ENCODE peak calls at places on chromosomes 11 and 22, in four cellular contexts. U is upper lobe of left lung, Q is IMR-90, V is GM12878. H is an unnamed sample.

GRCh38 chr11:12685229-12685628 is 11.0 kb downstream of the TEAD1 start:
- ATAC-seq in U (no peak), Q (no peak), V (no peak), H (no peak)

GRCh38 chr22:25064894-25065560 is 112.5 kb downstream of the KIAA1671 start:
- ATAC-seq in U (no peak), Q (no peak), V (no peak), H (peak)

GRCh38 chr11:26665946-26666345 is 55.9 kb downstream of the SLC5A12 start:
- ATAC-seq in U (no peak), Q (no peak), V (no peak), H (no peak)

GRCh38 chr11:11567862-11568650 is 53.7 kb downstream of the GALNT18 start:
- ATAC-seq in U (no peak), Q (no peak), V (peak), H (no peak)

GRCh38 chr11:108525161-108525560 is 27.0 kb upstream of the POGLUT3 start:
- ATAC-seq in U (no peak), Q (no peak), V (no peak), H (no peak)

GRCh38 chr11:64742087-64742939 is 1.6 kb downstream of the RASGRP2 start:
- ATAC-seq in U (peak), Q (peak), V (peak), H (peak)

GRCh38 chr11:44126304-44126703 is 30.8 kb downstream of the EXT2 start:
- ATAC-seq in U (no peak), Q (no peak), V (no peak), H (no peak)

GRCh38 chr11:80103149-80103859 is 662.5 kb upstream of the TENM4 start:
- ATAC-seq in U (no peak), Q (peak), V (no peak), H (no peak)

GRCh38 chr11:12028303-12028702 is 19.9 kb upstream of the DKK3 start:
- ATAC-seq in U (no peak), Q (no peak), V (no peak), H (no peak)

GRCh38 chr22:21958360-21959273 is 6.0 kb upstream of the PPM1F start:
- ATAC-seq in U (no peak), Q (no peak), V (no peak), H (no peak)
- TF ChIP-seq POLR2A in U (no peak), Q (no peak), V (peak), H (no peak)

DNA sequence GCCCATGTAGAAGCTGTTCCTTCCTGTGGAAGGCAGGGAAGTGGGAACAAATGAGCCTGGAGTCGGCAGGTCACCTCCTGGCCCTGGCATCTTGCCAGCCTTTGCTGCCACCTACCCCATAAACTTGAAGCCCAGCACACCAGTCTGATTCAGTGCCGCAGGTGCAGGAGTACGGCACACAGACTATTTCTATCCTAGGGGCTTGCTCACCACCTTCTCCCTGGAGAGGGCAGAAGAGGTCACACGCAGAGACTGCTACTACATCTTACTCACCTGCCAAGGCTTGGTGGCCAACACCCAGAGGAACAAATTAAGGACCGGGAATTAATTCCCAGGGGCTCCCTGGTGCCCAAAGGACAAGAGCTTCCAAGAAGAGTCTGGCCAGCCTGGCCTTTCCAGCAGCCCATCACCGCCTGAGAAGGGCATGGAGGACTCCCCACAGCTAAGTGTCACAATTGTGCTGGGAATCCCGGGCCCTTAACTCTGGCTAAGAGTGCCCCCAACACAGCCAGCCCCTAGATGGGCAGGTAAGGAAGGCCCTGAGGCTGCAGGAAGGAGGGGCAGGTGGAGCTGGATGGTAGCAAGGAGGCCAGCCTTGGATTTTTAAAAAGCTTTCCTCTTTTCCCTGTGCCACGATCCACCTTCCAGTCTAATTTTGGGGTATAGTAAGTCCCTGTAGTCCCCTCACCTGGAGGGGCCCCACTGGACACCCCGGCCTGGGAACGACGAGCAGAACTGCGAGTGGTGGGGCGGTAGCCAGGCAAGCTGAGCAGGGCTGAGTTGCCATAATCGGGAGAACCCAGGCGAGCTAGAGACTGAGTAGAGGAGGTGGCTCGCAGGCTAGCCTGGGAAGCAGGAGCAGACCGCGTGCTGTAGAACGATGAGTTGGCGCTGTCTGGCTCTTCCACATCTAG is 6.9 kb downstream of the IL18BP start:
- ATAC-seq in U (no peak), Q (no peak), V (no peak), H (no peak)
- TF ChIP-seq POLR2A in U (no peak), Q (no peak), V (peak), H (no peak)

GRCh38 chr11:59141191-59141590 is 1.5 kb upstream of the FAM111A start:
- ATAC-seq in U (no peak), Q (no peak), V (no peak), H (no peak)

GRCh38 chr11:59144096-59144495 is 1.4 kb downstream of the FAM111A start:
- ATAC-seq in U (no peak), Q (no peak), V (no peak), H (no peak)

GRCh38 chr11:59144579-59145345 is 2.1 kb downstream of the FAM111A start:
- ATAC-seq in U (peak), Q (peak), V (peak), H (peak)

GRCh38 chr11:59141673-59142460 is 789 bp upstream of the FAM111A start:
- ATAC-seq in U (no peak), Q (peak), V (no peak), H (no peak)

DNA sequence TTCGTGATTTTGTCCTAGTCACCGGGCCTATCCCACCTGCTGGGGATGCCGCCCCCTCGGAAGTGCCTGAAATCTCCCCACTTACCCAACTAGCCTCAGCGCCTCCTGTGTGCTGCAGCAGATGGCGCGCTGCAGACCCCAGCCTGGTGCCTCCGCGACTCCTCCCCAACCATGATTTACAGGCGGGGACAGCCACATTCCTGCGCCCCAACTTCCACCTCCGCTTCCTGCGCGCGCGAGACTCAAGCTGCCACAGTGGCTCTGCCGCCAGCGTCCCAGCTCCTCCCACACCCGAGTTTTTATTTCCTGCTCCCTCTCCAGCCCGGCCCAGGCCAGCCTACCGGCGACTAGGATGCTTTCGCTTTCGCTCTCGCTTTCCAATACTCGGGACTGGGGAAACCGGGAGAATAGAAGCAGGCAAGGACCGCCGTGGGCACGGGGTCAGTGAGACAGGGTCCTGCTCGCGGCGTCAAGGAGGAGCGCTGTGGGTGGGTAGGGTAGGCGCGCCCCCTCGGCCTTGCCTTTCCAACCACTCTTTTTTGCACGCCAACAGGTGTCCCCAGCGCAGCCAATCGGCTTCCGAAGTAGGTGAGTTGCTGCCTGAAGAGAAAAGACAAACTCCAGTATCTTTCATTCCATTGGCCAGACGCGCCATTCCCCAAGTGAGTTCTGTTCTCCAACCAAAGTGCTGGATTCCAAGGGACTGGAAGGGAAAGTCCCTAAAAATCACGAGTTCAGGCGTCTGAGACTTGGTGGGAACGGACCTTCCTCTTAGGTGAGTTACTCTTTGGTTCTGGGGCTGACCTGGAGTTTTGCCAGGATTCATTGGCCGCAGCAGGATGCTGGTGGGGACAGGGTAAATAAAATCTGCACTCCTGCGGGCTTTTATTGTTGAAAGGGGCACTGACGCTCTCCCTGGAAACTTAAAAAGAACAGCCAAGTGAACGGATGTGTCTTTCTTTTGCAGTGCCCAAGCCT is at the start of gene FAM111A:
- ATAC-seq in U (peak), Q (peak), V (peak), H (peak)
- TF ChIP-seq POLR2A in U (peak), Q (no peak), V (peak), H (peak)

DNA sequence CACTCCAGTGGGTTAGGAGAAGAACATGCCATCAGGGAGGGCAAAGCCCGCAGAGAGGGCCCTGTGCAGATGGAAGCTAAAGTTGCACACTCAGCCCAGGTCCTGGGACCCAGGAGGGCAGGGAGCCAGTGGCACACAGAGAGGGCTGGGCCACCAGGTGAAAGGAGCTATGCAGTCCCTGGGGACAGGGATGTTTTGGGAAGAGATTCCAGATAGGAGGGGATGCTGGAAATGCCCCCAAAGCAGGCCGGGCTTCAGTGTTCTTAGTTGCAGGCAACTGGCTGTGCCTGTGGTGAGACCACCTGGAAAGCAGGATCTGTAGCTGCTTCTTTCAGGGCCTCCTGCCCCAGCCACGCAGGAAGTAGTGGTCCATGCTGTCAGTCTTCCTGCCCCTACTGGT is 19.6 kb downstream of the ANKK1 start:
- ATAC-seq in U (no peak), Q (no peak), V (no peak), H (no peak)
- TF ChIP-seq POLR2A in U (no peak), Q (no peak), V (no peak), H (no peak)

DNA sequence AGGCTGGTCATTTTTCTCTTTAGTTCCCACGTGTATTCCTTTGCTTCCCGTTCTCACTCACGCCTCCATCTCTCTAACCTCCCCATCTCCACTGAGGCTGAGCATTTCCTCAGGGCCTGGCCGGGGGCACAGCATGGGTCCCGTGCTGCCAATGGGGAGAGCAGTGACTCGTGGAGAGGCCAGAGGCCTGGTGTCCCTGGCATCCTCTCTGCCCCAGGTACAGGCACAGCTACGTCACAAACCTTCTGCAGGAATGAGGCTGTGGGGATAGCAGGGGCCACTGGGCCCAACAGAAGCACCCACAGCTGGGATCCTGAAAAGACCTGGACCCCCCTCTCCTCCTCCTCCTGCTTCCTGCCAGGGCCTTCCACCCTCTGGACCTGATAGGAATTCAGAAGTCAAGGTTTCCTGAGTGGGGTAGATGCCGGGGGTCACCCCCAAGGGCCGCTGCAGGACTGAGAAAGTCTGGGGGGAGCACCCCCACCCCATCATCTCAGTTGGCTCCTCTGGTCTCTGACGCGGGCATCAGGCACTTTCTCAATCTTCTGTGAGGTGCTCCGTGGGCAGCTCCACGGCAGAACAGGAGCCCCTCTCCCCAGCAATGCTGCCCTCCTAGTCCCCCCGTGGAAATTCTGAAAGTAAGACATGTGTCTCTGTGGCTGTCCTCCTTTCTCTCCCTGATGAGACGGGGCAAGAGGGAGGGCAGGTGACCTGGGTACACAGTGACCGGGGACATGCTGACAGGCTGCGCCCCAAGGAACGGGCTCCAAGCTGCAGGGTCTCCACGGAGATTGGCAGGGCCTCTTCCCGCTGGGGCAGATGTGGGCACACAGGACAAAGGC is 11.7 kb downstream of the PNPLA5 start:
- ATAC-seq in U (no peak), Q (no peak), V (no peak), H (no peak)
- TF ChIP-seq POLR2A in U (no peak), Q (no peak), V (no peak), H (no peak)

DNA sequence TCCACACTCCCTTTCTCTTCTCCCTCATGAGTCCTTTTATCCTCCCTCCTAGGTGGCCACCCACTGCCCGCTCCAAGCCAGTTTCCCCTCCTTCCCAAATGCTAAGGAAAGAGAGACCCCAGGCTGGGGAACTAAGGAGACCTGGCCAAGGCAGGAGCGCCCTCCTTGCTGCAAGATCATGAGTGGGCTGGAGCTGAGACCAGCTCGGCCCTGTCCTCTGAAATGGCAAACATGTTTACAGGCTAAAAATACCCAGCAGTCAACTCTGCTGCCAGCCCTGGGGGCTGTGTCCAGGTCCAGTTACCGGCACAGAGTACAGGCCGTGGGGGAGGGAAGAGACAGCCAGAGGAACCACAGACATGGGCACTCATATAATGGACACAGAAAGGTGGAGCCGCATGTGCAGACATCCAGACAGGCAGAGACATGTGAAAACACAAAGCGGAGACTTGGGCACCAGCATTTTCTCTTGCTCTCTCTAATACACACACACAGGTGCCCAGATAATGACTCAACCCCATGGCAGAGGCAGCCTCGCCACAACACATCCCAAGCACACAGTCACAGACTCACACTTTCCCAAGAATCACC is 1.2 kb upstream of the AHNAK start:
- ATAC-seq in U (no peak), Q (no peak), V (no peak), H (no peak)
- TF ChIP-seq POLR2A in U (no peak), Q (no peak), V (no peak), H (peak)

GRCh38 chr11:75142714-75143419 is 8.0 kb upstream of the SLCO2B1 start:
- ATAC-seq in U (peak), Q (peak), V (peak), H (peak)
- TF ChIP-seq POLR2A in U (no peak), Q (no peak), V (no peak), H (no peak)

GRCh38 chr22:17370036-17370765 is 941 bp downstream of the CECR2 start:
- ATAC-seq in U (peak), Q (no peak), V (no peak), H (no peak)
- TF ChIP-seq POLR2A in U (no peak), Q (no peak), V (no peak), H (no peak)

GRCh38 chr11:1460994-1461805 is 25.4 kb downstream of the MOB2 start:
- ATAC-seq in U (no peak), Q (no peak), V (no peak), H (peak)
- TF ChIP-seq POLR2A in U (no peak), Q (no peak), V (no peak), H (no peak)

H was measured in gastroesophageal sphincter.